ENCODE peak calls at places on chromosomes 2 and 18, in seven cellular contexts. B is PC-3; N is CD8-positive, alpha-beta memory T cell; R is AG04449; H is BE2C; I is A549; C is GM23248. W is an unnamed sample.

GRCh38 chr18:808086-808485 is 4.0 kb downstream of the YES1 start:
- DNase-seq in B (no peak), N (no peak), R (no peak), H (no peak), I (no peak), C (peak), W (no peak)

GRCh38 chr2:109231428-109231827 is 102.4 kb downstream of the SH3RF3 start:
- DNase-seq in B (no peak), N (no peak), R (no peak), H (no peak), I (no peak), C (no peak), W (no peak)

GRCh38 chr2:88258208-88258607 is 88.1 kb downstream of the THNSL2 start:
- DNase-seq in B (no peak), N (no peak), R (no peak), H (no peak), I (no peak), C (no peak), W (no peak)

GRCh38 chr2:154537845-154538244 is 160.7 kb upstream of the KCNJ3 start:
- DNase-seq in B (no peak), N (no peak), R (no peak), H (no peak), I (no peak), C (no peak), W (no peak)

GRCh38 chr2:177550264-177551200 is 158.0 kb downstream of the AGPS start:
- DNase-seq in B (no peak), N (no peak), R (no peak), H (no peak), I (no peak), C (no peak), W (no peak)

GRCh38 chr2:96773922-96774321 is 13.2 kb downstream of the CNNM4 start:
- DNase-seq in B (no peak), N (peak), R (no peak), H (no peak), I (no peak), C (no peak), W (no peak)

GRCh38 chr18:6920099-6920955 is 190.8 kb downstream of the ARHGAP28 start:
- DNase-seq in B (peak), N (no peak), R (peak), H (peak), I (peak), C (peak), W (peak)

GRCh38 chr2:135096665-135097446 is 44.8 kb downstream of the RAB3GAP1 start:
- DNase-seq in B (no peak), N (no peak), R (no peak), H (no peak), I (no peak), C (no peak), W (no peak)

GRCh38 chr18:30613467-30613801 is 429.1 kb downstream of the DSC3 start:
- DNase-seq in B (no peak), N (no peak), R (no peak), H (no peak), I (no peak), C (no peak), W (no peak)

GRCh38 chr2:31205186-31205585 is 12.1 kb downstream of the CAPN14 start:
- DNase-seq in B (no peak), N (no peak), R (no peak), H (no peak), I (no peak), C (no peak), W (no peak)

GRCh38 chr2:175553944-175554343 is 372.4 kb upstream of the ATP5MC3 start:
- DNase-seq in B (no peak), N (no peak), R (no peak), H (no peak), I (no peak), C (no peak), W (no peak)

GRCh38 chr2:28754321-28754720 is 2.7 kb downstream of the PPP1CB start:
- DNase-seq in B (peak), N (no peak), R (no peak), H (no peak), I (no peak), C (peak), W (no peak)

GRCh38 chr2:9364791-9365497 is 58.4 kb downstream of the ITGB1BP1 start:
- DNase-seq in B (no peak), N (no peak), R (no peak), H (no peak), I (no peak), C (peak), W (no peak)

GRCh38 chr2:31962757-31963361 is 47.9 kb downstream of the MEMO1 start:
- DNase-seq in B (peak), N (no peak), R (no peak), H (no peak), I (no peak), C (no peak), W (no peak)

GRCh38 chr18:24019641-24020331 is 5.2 kb downstream of the TTC39C start:
- DNase-seq in B (no peak), N (peak), R (no peak), H (no peak), I (no peak), C (no peak), W (peak)

GRCh38 chr2:137229834-137230233 is 464.5 kb downstream of the THSD7B start:
- DNase-seq in B (no peak), N (no peak), R (no peak), H (no peak), I (no peak), C (no peak), W (no peak)

GRCh38 chr2:18178736-18179349 is 300.4 kb downstream of the KCNS3 start:
- DNase-seq in B (peak), N (peak), R (no peak), H (peak), I (peak), C (peak), W (peak)

GRCh38 chr18:60172030-60172429 is 200.5 kb downstream of the MC4R start:
- DNase-seq in B (no peak), N (no peak), R (no peak), H (peak), I (no peak), C (no peak), W (no peak)

GRCh38 chr18:76451475-76452331 is 43.3 kb downstream of the ZNF516 start:
- DNase-seq in B (no peak), N (no peak), R (no peak), H (peak), I (no peak), C (peak), W (no peak)

GRCh38 chr2:158097481-158097880 is 4.2 kb upstream of the UPP2 start:
- DNase-seq in B (no peak), N (no peak), R (no peak), H (no peak), I (no peak), C (no peak), W (no peak)

GRCh38 chr2:209391776-209392401 is 32.0 kb upstream of the MAP2 start:
- DNase-seq in B (peak), N (no peak), R (peak), H (no peak), I (no peak), C (peak), W (peak)

GRCh38 chr2:238022594-238023157 is 38.1 kb upstream of the SCLY start:
- DNase-seq in B (no peak), N (no peak), R (no peak), H (no peak), I (no peak), C (no peak), W (no peak)

GRCh38 chr18:36653141-36653869 is 175.5 kb downstream of the TPGS2 start:
- DNase-seq in B (no peak), N (no peak), R (no peak), H (no peak), I (no peak), C (no peak), W (no peak)

GRCh38 chr2:211228559-211228958 is 672.2 kb downstream of the CPS1 start:
- DNase-seq in B (no peak), N (no peak), R (no peak), H (no peak), I (no peak), C (no peak), W (no peak)

GRCh38 chr2:131394147-131394931 is 30.4 kb upstream of the RAB6D start:
- DNase-seq in B (no peak), N (no peak), R (no peak), H (no peak), I (no peak), C (peak), W (no peak)

GRCh38 chr2:229970406-229970805 is 48.1 kb downstream of the FBXO36 start:
- DNase-seq in B (no peak), N (no peak), R (no peak), H (no peak), I (no peak), C (no peak), W (no peak)

GRCh38 chr2:72745679-72746368 is 80.0 kb downstream of the EXOC6B start:
- DNase-seq in B (peak), N (peak), R (no peak), H (no peak), I (peak), C (peak), W (peak)

GRCh38 chr2:69781321-69782248 is 39.7 kb downstream of the ANXA4 start:
- DNase-seq in B (peak), N (no peak), R (no peak), H (no peak), I (peak), C (no peak), W (no peak)

GRCh38 chr18:40868110-40868858 is 1086.8 kb upstream of the PIK3C3 start:
- DNase-seq in B (peak), N (no peak), R (peak), H (no peak), I (peak), C (peak), W (no peak)

DNA sequence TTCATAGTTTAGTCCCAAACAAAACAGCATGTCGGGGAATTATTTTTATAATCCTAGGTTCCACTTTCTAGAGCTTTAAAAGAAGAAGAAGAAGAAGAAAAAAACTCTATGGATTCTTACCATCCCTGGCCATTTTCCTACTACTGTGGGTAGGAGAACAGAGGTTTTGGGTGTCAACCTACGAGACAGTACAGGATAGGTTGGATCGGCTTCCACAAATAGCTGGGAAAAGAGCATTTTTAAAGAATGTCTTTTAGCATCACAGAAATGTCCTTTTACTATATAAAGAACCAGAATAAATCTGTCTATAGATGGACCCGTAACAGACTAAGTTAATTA is 65.2 kb downstream of the RBMS1 start:
- DNase-seq in B (no peak), N (no peak), R (no peak), H (no peak), I (no peak), C (no peak), W (no peak)
- H3K4me3 ChIP-seq in B (no peak), N (peak), R (no peak), H (no peak), I (no peak), C (peak), W (no peak)

DNA sequence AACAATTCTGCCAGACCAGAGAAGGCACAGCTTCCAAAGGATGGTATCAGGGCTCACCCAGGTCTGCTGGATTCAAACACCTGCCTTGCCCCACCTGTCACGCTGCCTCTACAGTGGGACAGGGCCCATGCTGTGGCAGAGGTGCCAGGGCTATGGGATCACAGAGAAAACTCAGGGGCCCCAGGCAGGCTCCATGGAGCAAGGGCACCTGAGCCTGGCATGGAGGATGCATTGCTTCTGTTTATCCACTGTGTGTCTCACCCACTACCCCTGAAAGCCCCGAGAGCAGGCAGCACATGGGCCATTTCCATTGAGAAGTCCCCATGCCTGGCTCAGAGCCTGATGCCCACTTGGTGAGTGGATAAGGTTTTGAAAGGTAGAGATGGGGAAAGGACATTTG is 76.0 kb downstream of the TNS1 start:
- DNase-seq in B (no peak), N (no peak), R (no peak), H (no peak), I (no peak), C (no peak), W (no peak)
- H3K4me3 ChIP-seq in B (no peak), N (no peak), R (no peak), H (no peak), I (no peak), C (no peak), W (no peak)

GRCh38 chr2:219419331-219420197 is 1.4 kb downstream of the DES start:
- DNase-seq in B (no peak), N (no peak), R (no peak), H (no peak), I (no peak), C (no peak), W (no peak)
- H3K4me3 ChIP-seq in B (no peak), N (no peak), R (no peak), H (no peak), I (no peak), C (no peak), W (no peak)

DNA sequence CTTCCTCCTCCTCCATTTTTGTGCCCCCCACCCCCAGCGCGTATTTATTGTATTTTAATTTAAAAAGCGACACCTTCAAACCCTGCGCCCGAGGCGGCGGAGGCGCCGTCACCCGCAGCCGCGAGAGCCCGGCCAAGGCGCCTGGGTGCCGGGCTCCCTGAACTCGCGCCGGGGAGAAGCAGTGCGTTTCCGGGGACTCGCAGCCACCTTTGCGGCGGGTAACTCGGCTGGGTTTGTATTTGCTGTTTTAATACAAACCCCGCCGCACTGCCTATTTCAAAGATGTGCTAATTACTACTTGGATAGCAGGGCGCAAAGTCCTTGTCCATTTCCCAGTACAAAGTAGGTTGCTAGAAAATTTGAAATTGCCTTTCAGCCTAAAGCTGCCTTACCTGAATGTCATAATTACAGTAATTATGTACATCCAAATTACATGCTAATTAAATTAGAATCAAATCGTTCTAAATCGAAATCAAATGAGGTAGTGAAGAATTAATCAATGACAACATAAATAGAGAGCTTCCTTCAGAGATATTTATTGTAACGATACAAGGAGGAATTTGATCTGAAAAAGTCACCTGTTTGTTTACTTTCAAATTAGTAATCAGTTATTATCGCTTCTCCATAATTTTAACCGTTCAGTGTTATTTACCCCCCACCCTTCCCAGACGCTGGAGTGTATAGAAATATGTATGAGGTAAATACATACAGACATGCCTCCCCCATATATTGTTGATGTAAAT is 8.0 kb downstream of the SP9 start:
- DNase-seq in B (no peak), N (peak), R (no peak), H (no peak), I (no peak), C (peak), W (no peak)
- H3K4me3 ChIP-seq in B (peak), N (no peak), R (peak), H (no peak), I (no peak), C (peak), W (no peak)

GRCh38 chr18:11909597-11910026 is 1.5 kb upstream of the MPPE1 start:
- DNase-seq in B (peak), N (no peak), R (no peak), H (no peak), I (no peak), C (peak), W (no peak)
- H3K4me3 ChIP-seq in B (peak), N (peak), R (no peak), H (no peak), I (peak), C (peak), W (no peak)